ENCODE peak calls at places on chromosomes 11 and 22, in ten cellular contexts. One of them, this sample, is unnamed.

GRCh38 chr11:14320020-14320419 is 39.0 kb downstream of the RRAS2 start:
- DNase-seq in lower lobe of right lung: no peak
- DNase-seq in pancreas: no peak
- DNase-seq in neuronal stem cell: no peak
- DNase-seq in IMR-90: peak; percentile 59
- DNase-seq in suprapubic skin: no peak
- DNase-seq in endodermal cell: no peak
- DNase-seq in A549: no peak
- DNase-seq in SK-N-SH: no peak
- DNase-seq in cardiac muscle cell: no peak
- DNase-seq in this sample: no peak

GRCh38 chr11:133928628-133929059 is 28.1 kb downstream of the IGSF9B start:
- DNase-seq in lower lobe of right lung: no peak
- DNase-seq in pancreas: no peak
- DNase-seq in neuronal stem cell: no peak
- DNase-seq in IMR-90: no peak
- DNase-seq in suprapubic skin: no peak
- DNase-seq in endodermal cell: peak; percentile 63
- DNase-seq in A549: no peak
- DNase-seq in SK-N-SH: peak; percentile 81
- DNase-seq in cardiac muscle cell: no peak
- DNase-seq in this sample: peak; percentile 53

GRCh38 chr22:40898850-40899357 is 37.0 kb upstream of the DNAJB7 start:
- DNase-seq in lower lobe of right lung: no peak
- DNase-seq in pancreas: no peak
- DNase-seq in neuronal stem cell: no peak
- DNase-seq in IMR-90: peak; percentile 67
- DNase-seq in suprapubic skin: no peak
- DNase-seq in endodermal cell: no peak
- DNase-seq in A549: peak; percentile 10
- DNase-seq in SK-N-SH: peak; percentile 23
- DNase-seq in cardiac muscle cell: peak; percentile 20
- DNase-seq in this sample: peak; percentile 26

GRCh38 chr11:28887681-28888080 is 779.5 kb downstream of the METTL15 start:
- DNase-seq in lower lobe of right lung: no peak
- DNase-seq in pancreas: no peak
- DNase-seq in neuronal stem cell: no peak
- DNase-seq in IMR-90: no peak
- DNase-seq in suprapubic skin: no peak
- DNase-seq in endodermal cell: no peak
- DNase-seq in A549: no peak
- DNase-seq in SK-N-SH: no peak
- DNase-seq in cardiac muscle cell: no peak
- DNase-seq in this sample: no peak

GRCh38 chr11:9639985-9640384 is 23.9 kb upstream of the SWAP70 start:
- DNase-seq in lower lobe of right lung: no peak
- DNase-seq in pancreas: no peak
- DNase-seq in neuronal stem cell: no peak
- DNase-seq in IMR-90: no peak
- DNase-seq in suprapubic skin: peak; percentile 48
- DNase-seq in endodermal cell: peak; percentile 3
- DNase-seq in A549: no peak
- DNase-seq in SK-N-SH: no peak
- DNase-seq in cardiac muscle cell: no peak
- DNase-seq in this sample: no peak

GRCh38 chr11:45580399-45580798 is 85.0 kb downstream of the CHST1 start:
- DNase-seq in lower lobe of right lung: no peak
- DNase-seq in pancreas: no peak
- DNase-seq in neuronal stem cell: peak; percentile 41
- DNase-seq in IMR-90: peak; percentile 34
- DNase-seq in suprapubic skin: no peak
- DNase-seq in endodermal cell: peak; percentile 87
- DNase-seq in A549: peak; percentile 11
- DNase-seq in SK-N-SH: no peak
- DNase-seq in cardiac muscle cell: peak; percentile 82
- DNase-seq in this sample: peak; percentile 61

GRCh38 chr11:40281055-40281580 is 1178.3 kb downstream of the LRRC4C start:
- DNase-seq in lower lobe of right lung: no peak
- DNase-seq in pancreas: no peak
- DNase-seq in neuronal stem cell: no peak
- DNase-seq in IMR-90: no peak
- DNase-seq in suprapubic skin: no peak
- DNase-seq in endodermal cell: no peak
- DNase-seq in A549: no peak
- DNase-seq in SK-N-SH: no peak
- DNase-seq in cardiac muscle cell: no peak
- DNase-seq in this sample: no peak

GRCh38 chr11:107182983-107183382 is 164.7 kb upstream of the GUCY1A2 start:
- DNase-seq in lower lobe of right lung: no peak
- DNase-seq in pancreas: no peak
- DNase-seq in neuronal stem cell: no peak
- DNase-seq in IMR-90: no peak
- DNase-seq in suprapubic skin: no peak
- DNase-seq in endodermal cell: no peak
- DNase-seq in A549: no peak
- DNase-seq in SK-N-SH: no peak
- DNase-seq in cardiac muscle cell: no peak
- DNase-seq in this sample: no peak

GRCh38 chr11:68669301-68670090 is 14.8 kb upstream of the GAL start:
- DNase-seq in lower lobe of right lung: peak; percentile 17
- DNase-seq in pancreas: no peak
- DNase-seq in neuronal stem cell: no peak
- DNase-seq in IMR-90: no peak
- DNase-seq in suprapubic skin: no peak
- DNase-seq in endodermal cell: no peak
- DNase-seq in A549: no peak
- DNase-seq in SK-N-SH: no peak
- DNase-seq in cardiac muscle cell: no peak
- DNase-seq in this sample: no peak

DNA sequence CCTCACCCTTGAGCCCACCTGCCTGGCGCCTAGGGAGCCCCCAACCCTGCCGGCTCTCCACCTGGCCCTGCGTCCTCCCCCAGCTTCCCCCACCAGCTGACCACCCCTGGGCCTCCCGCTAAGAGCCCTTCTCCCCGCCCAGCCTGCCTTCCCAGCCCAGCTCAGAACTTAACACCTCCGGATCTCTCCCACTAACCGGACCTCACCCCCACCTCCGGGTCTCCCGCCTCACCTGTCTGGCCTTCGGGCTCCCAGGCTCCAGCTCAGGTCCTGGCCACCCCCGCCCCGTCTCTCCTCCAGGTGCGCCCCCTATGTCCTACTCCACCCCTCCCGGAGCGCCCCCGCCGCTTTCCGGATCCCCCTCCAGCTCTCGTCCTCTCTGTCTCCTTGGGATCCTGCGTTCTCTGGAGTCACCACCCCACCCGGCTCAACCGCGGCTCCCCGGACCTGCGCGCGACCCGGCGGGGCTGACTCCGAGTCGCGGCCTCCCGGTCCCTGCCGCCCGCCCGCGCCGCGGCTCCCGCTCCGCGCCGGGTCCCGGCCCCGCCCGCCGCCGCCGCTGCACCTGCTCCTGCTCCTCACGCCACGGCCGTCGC is at the start of gene KCNJ11:
- DNase-seq in lower lobe of right lung: no peak
- DNase-seq in pancreas: peak; percentile 39
- DNase-seq in neuronal stem cell: no peak
- DNase-seq in IMR-90: no peak
- DNase-seq in suprapubic skin: no peak
- DNase-seq in endodermal cell: peak; percentile 85
- DNase-seq in A549: peak; percentile 29
- DNase-seq in SK-N-SH: no peak
- DNase-seq in cardiac muscle cell: peak; percentile 36
- DNase-seq in this sample: no peak
- H3K27ac ChIP-seq in lower lobe of right lung: no peak within 1 kb of the TSS
- H3K27ac ChIP-seq in pancreas: peak within 1 kb of the TSS; percentile 77
- H3K27ac ChIP-seq in neuronal stem cell: peak within 1 kb of the TSS; percentile 57
- H3K27ac ChIP-seq in IMR-90: no peak within 1 kb of the TSS
- H3K27ac ChIP-seq in suprapubic skin: no peak within 1 kb of the TSS
- H3K27ac ChIP-seq in endodermal cell: no peak within 1 kb of the TSS
- H3K27ac ChIP-seq in A549: peak within 1 kb of the TSS; percentile 80
- H3K27ac ChIP-seq in SK-N-SH: no peak within 1 kb of the TSS
- H3K27ac ChIP-seq in cardiac muscle cell: no peak within 1 kb of the TSS
- H3K27ac ChIP-seq in this sample: no peak within 1 kb of the TSS

GRCh38 chr22:28905433-28905832 is 22.1 kb downstream of the ZNRF3 start:
- DNase-seq in lower lobe of right lung: no peak
- DNase-seq in pancreas: no peak
- DNase-seq in neuronal stem cell: no peak
- DNase-seq in IMR-90: no peak
- DNase-seq in suprapubic skin: no peak
- DNase-seq in endodermal cell: no peak
- DNase-seq in A549: no peak
- DNase-seq in SK-N-SH: no peak
- DNase-seq in cardiac muscle cell: no peak
- DNase-seq in this sample: no peak

GRCh38 chr22:28902490-28902889 is 19.1 kb downstream of the ZNRF3 start:
- DNase-seq in lower lobe of right lung: no peak
- DNase-seq in pancreas: no peak
- DNase-seq in neuronal stem cell: no peak
- DNase-seq in IMR-90: no peak
- DNase-seq in suprapubic skin: no peak
- DNase-seq in endodermal cell: no peak
- DNase-seq in A549: no peak
- DNase-seq in SK-N-SH: no peak
- DNase-seq in cardiac muscle cell: no peak
- DNase-seq in this sample: no peak

GRCh38 chr22:28903719-28904118 is 20.3 kb downstream of the ZNRF3 start:
- DNase-seq in lower lobe of right lung: no peak
- DNase-seq in pancreas: no peak
- DNase-seq in neuronal stem cell: no peak
- DNase-seq in IMR-90: no peak
- DNase-seq in suprapubic skin: no peak
- DNase-seq in endodermal cell: peak; percentile 50
- DNase-seq in A549: no peak
- DNase-seq in SK-N-SH: no peak
- DNase-seq in cardiac muscle cell: peak; percentile 48
- DNase-seq in this sample: no peak

GRCh38 chr22:28903080-28903479 is 19.7 kb downstream of the ZNRF3 start:
- DNase-seq in lower lobe of right lung: no peak
- DNase-seq in pancreas: no peak
- DNase-seq in neuronal stem cell: no peak
- DNase-seq in IMR-90: no peak
- DNase-seq in suprapubic skin: no peak
- DNase-seq in endodermal cell: peak; percentile 59
- DNase-seq in A549: no peak
- DNase-seq in SK-N-SH: no peak
- DNase-seq in cardiac muscle cell: no peak
- DNase-seq in this sample: no peak

GRCh38 chr22:28904211-28904808 is 20.9 kb downstream of the ZNRF3 start:
- DNase-seq in lower lobe of right lung: no peak
- DNase-seq in pancreas: no peak
- DNase-seq in neuronal stem cell: no peak
- DNase-seq in IMR-90: peak; percentile 66
- DNase-seq in suprapubic skin: no peak
- DNase-seq in endodermal cell: no peak
- DNase-seq in A549: no peak
- DNase-seq in SK-N-SH: no peak
- DNase-seq in cardiac muscle cell: no peak
- DNase-seq in this sample: no peak
- H3K27ac ChIP-seq in lower lobe of right lung: peak overlapping the region; percentile 51
- H3K27ac ChIP-seq in pancreas: peak overlapping the region; percentile 42
- H3K27ac ChIP-seq in neuronal stem cell: no peak overlapping the region
- H3K27ac ChIP-seq in IMR-90: peak overlapping the region; percentile 65
- H3K27ac ChIP-seq in suprapubic skin: peak overlapping the region; percentile 73
- H3K27ac ChIP-seq in endodermal cell: peak overlapping the region; percentile 15
- H3K27ac ChIP-seq in A549: no peak overlapping the region
- H3K27ac ChIP-seq in SK-N-SH: no peak overlapping the region
- H3K27ac ChIP-seq in cardiac muscle cell: peak overlapping the region; percentile 94
- H3K27ac ChIP-seq in this sample: no peak overlapping the region

GRCh38 chr11:108933630-108934029 is 268.8 kb downstream of the DDX10 start:
- DNase-seq in lower lobe of right lung: no peak
- DNase-seq in pancreas: no peak
- DNase-seq in neuronal stem cell: no peak
- DNase-seq in IMR-90: peak; percentile 85
- DNase-seq in suprapubic skin: no peak
- DNase-seq in endodermal cell: no peak
- DNase-seq in A549: no peak
- DNase-seq in SK-N-SH: no peak
- DNase-seq in cardiac muscle cell: no peak
- DNase-seq in this sample: no peak

GRCh38 chr11:108931168-108931567 is 266.3 kb downstream of the DDX10 start:
- DNase-seq in lower lobe of right lung: no peak
- DNase-seq in pancreas: no peak
- DNase-seq in neuronal stem cell: no peak
- DNase-seq in IMR-90: peak; percentile 67
- DNase-seq in suprapubic skin: no peak
- DNase-seq in endodermal cell: no peak
- DNase-seq in A549: no peak
- DNase-seq in SK-N-SH: no peak
- DNase-seq in cardiac muscle cell: no peak
- DNase-seq in this sample: no peak

GRCh38 chr11:108926522-108927380 is 261.9 kb downstream of the DDX10 start:
- DNase-seq in lower lobe of right lung: no peak
- DNase-seq in pancreas: no peak
- DNase-seq in neuronal stem cell: no peak
- DNase-seq in IMR-90: no peak
- DNase-seq in suprapubic skin: no peak
- DNase-seq in endodermal cell: peak; percentile 55
- DNase-seq in A549: no peak
- DNase-seq in SK-N-SH: no peak
- DNase-seq in cardiac muscle cell: no peak
- DNase-seq in this sample: no peak

GRCh38 chr11:108927791-108928545 is 263.1 kb downstream of the DDX10 start:
- DNase-seq in lower lobe of right lung: no peak
- DNase-seq in pancreas: no peak
- DNase-seq in neuronal stem cell: no peak
- DNase-seq in IMR-90: peak; percentile 20
- DNase-seq in suprapubic skin: no peak
- DNase-seq in endodermal cell: peak; percentile 84
- DNase-seq in A549: no peak
- DNase-seq in SK-N-SH: no peak
- DNase-seq in cardiac muscle cell: no peak
- DNase-seq in this sample: no peak

GRCh38 chr11:108929241-108929640 is 264.4 kb downstream of the DDX10 start:
- DNase-seq in lower lobe of right lung: no peak
- DNase-seq in pancreas: no peak
- DNase-seq in neuronal stem cell: no peak
- DNase-seq in IMR-90: peak; percentile 99
- DNase-seq in suprapubic skin: no peak
- DNase-seq in endodermal cell: no peak
- DNase-seq in A549: peak; percentile 61
- DNase-seq in SK-N-SH: no peak
- DNase-seq in cardiac muscle cell: no peak
- DNase-seq in this sample: peak; percentile 78
- H3K27ac ChIP-seq in lower lobe of right lung: no peak overlapping the region
- H3K27ac ChIP-seq in pancreas: no peak overlapping the region
- H3K27ac ChIP-seq in neuronal stem cell: no peak overlapping the region
- H3K27ac ChIP-seq in IMR-90: peak overlapping the region; percentile 89
- H3K27ac ChIP-seq in suprapubic skin: no peak overlapping the region
- H3K27ac ChIP-seq in endodermal cell: no peak overlapping the region
- H3K27ac ChIP-seq in A549: peak overlapping the region; percentile 92
- H3K27ac ChIP-seq in SK-N-SH: peak overlapping the region; percentile 93
- H3K27ac ChIP-seq in cardiac muscle cell: no peak overlapping the region
- H3K27ac ChIP-seq in this sample: no peak overlapping the region

DNA sequence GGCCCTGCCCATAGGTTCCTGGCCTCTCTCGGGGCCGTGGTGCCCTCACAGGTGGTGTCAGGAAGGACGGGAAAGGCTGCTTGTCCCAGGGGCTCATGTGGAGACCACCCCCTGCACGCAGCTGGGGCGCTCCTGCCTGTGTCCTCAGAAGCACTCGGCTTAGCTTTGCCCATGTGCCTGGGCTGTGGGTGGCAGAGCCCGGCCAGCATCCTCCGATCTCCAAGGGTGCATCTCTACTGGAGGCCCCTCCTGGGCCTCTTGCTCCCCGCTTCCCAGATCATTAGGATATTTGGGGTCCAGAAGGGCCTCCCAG is 8.9 kb upstream of the TSSC4 start:
- DNase-seq in lower lobe of right lung: no peak
- DNase-seq in pancreas: no peak
- DNase-seq in neuronal stem cell: no peak
- DNase-seq in IMR-90: no peak
- DNase-seq in suprapubic skin: no peak
- DNase-seq in endodermal cell: no peak
- DNase-seq in A549: no peak
- DNase-seq in SK-N-SH: no peak
- DNase-seq in cardiac muscle cell: no peak
- DNase-seq in this sample: no peak
- H3K27ac ChIP-seq in lower lobe of right lung: no peak overlapping the region
- H3K27ac ChIP-seq in pancreas: no peak overlapping the region
- H3K27ac ChIP-seq in neuronal stem cell: no peak overlapping the region
- H3K27ac ChIP-seq in IMR-90: peak overlapping the region; percentile 42
- H3K27ac ChIP-seq in suprapubic skin: peak overlapping the region; percentile 74
- H3K27ac ChIP-seq in endodermal cell: no peak overlapping the region
- H3K27ac ChIP-seq in A549: no peak overlapping the region
- H3K27ac ChIP-seq in SK-N-SH: no peak overlapping the region
- H3K27ac ChIP-seq in cardiac muscle cell: no peak overlapping the region
- H3K27ac ChIP-seq in this sample: peak overlapping the region; percentile 99

This sample was measured in RWPE1.